ENCODE peak calls at places on chromosome 1, in seven cellular contexts. P, B, U, Y, M, Q and G are unnamed samples.

GRCh38 chr1:178330153-178330552 is 166.6 kb downstream of the CLEC20A start:
- DNase-seq in P (no peak), M (no peak), Y (no peak), Q (no peak), B (no peak), U (no peak), G (no peak)

GRCh38 chr1:47710075-47711071 is 272.5 kb downstream of the FOXD2 start:
- DNase-seq in Q (peak; percentile 44), U (peak; percentile 35), P (peak; percentile 61), B (peak; percentile 80), M (peak; percentile 85), Y (no peak), G (peak; percentile 42)

GRCh38 chr1:177118901-177119300 is 45.6 kb downstream of the ASTN1 start:
- DNase-seq in B (no peak), Y (no peak), U (no peak), P (no peak), M (no peak), Q (no peak), G (no peak)

GRCh38 chr1:117237701-117238413 is 27.1 kb upstream of the VTCN1 start:
- DNase-seq in U (no peak), M (no peak), Y (no peak), Q (no peak), P (peak; percentile 26), B (no peak), G (no peak)

GRCh38 chr1:156444407-156445001 is 56.1 kb downstream of the MEF2D start:
- DNase-seq in P (peak; percentile 35), Q (peak; percentile 24), Y (no peak), B (no peak), M (no peak), U (no peak), G (no peak)

GRCh38 chr1:30316056-30316455 is 407.3 kb downstream of the MATN1 start:
- DNase-seq in B (no peak), Q (no peak), M (no peak), P (no peak), Y (no peak), U (no peak), G (no peak)

GRCh38 chr1:34696230-34696629 is 58.6 kb upstream of the GJB5 start:
- DNase-seq in Y (no peak), U (no peak), P (no peak), B (no peak), Q (no peak), M (no peak), G (no peak)

GRCh38 chr1:83931658-83932253 is 67.2 kb downstream of the TTLL7 start:
- DNase-seq in Y (no peak), U (no peak), Q (peak; percentile 34), P (peak; percentile 74), M (no peak), B (no peak), G (peak; percentile 62)

GRCh38 chr1:22971161-22972062 is 1.3 kb downstream of the LACTBL1 start:
- DNase-seq in U (no peak), Y (no peak), P (peak; percentile 23), M (no peak), Q (no peak), B (no peak), G (no peak)

GRCh38 chr1:88058205-88058604 is 625.9 kb upstream of the PKN2 start:
- DNase-seq in Y (no peak), U (no peak), Q (no peak), P (no peak), B (no peak), M (no peak), G (no peak)

GRCh38 chr1:203448521-203449061 is 27.0 kb upstream of the PRELP start:
- DNase-seq in Q (no peak), U (no peak), M (no peak), B (no peak), P (no peak), Y (no peak), G (no peak)

GRCh38 chr1:163875927-163876320 is 554.2 kb downstream of the NUF2 start:
- DNase-seq in U (no peak), B (no peak), P (peak; percentile 69), Q (no peak), Y (no peak), M (no peak), G (no peak)

GRCh38 chr1:1842360-1843146 is 48.3 kb downstream of the GNB1 start:
- DNase-seq in P (no peak), M (peak; percentile 47), B (no peak), U (no peak), Y (no peak), Q (no peak), G (no peak)

GRCh38 chr1:209800984-209801834 is 4.7 kb downstream of the IRF6 start:
- DNase-seq in U (no peak), Q (no peak), Y (no peak), B (no peak), M (no peak), P (peak; percentile 27), G (peak; percentile 13)

GRCh38 chr1:201137579-201138310 is 10.8 kb upstream of the ASCL5 start:
- DNase-seq in U (no peak), B (no peak), Q (peak; percentile 84), Y (no peak), M (peak; percentile 47), P (peak; percentile 81), G (peak; percentile 93)

GRCh38 chr1:113226118-113226517 is 153.1 kb downstream of the LRIG2 start:
- DNase-seq in B (no peak), Q (no peak), U (no peak), P (peak; percentile 61), M (peak; percentile 44), Y (peak; percentile 27), G (peak; percentile 31)

GRCh38 chr1:51936531-51936930 is 54.0 kb downstream of the RAB3B start:
- DNase-seq in Y (no peak), P (no peak), U (no peak), Q (peak; percentile 15), M (no peak), B (no peak), G (no peak)

GRCh38 chr1:161258439-161259386 is at the start of gene PCP4L1:
- DNase-seq in M (peak; percentile 37), B (peak; percentile 68), Q (peak; percentile 48), Y (no peak), U (no peak), P (peak; percentile 58), G (peak; percentile 37)

GRCh38 chr1:32336963-32337675 is 1.1 kb upstream of the MARCKSL1 start:
- DNase-seq in Q (no peak), B (peak; percentile 84), M (peak; percentile 57), P (peak; percentile 68), U (no peak), Y (peak; percentile 76), G (no peak)

GRCh38 chr1:24544239-24544638 is 11.6 kb upstream of the NCMAP start:
- DNase-seq in U (no peak), Q (no peak), M (no peak), B (no peak), Y (no peak), P (no peak), G (no peak)

GRCh38 chr1:24551290-24551859 is 4.5 kb upstream of the NCMAP start:
- DNase-seq in Y (no peak), Q (no peak), B (no peak), U (no peak), P (no peak), M (peak; percentile 44), G (no peak)

GRCh38 chr1:24545673-24546072 is 10.2 kb upstream of the NCMAP start:
- DNase-seq in M (no peak), Y (no peak), P (no peak), B (no peak), Q (no peak), U (no peak), G (no peak)

GRCh38 chr1:24547195-24547594 is 8.7 kb upstream of the NCMAP start:
- DNase-seq in B (no peak), Y (no peak), U (no peak), P (no peak), Q (no peak), M (no peak), G (no peak)

GRCh38 chr1:24548070-24548469 is 7.8 kb upstream of the NCMAP start:
- DNase-seq in M (no peak), Q (no peak), U (no peak), Y (no peak), B (no peak), P (no peak), G (no peak)
- H3K4me3 ChIP-seq in M (no peak overlapping the region), Q (no peak overlapping the region), U (no peak overlapping the region), Y (no peak overlapping the region), B (no peak overlapping the region), P (no peak overlapping the region), G (no peak overlapping the region)

GRCh38 chr1:223312705-223313414 is 51.1 kb downstream of the SUSD4 start:
- DNase-seq in M (no peak), Y (no peak), P (no peak), U (no peak), Q (no peak), B (no peak), G (no peak)
- TF ChIP-seq CTCF in M (no peak), Y (no peak), P (no peak), U (no peak), Q (no peak), B (no peak), G (no peak)

GRCh38 chr1:21575351-21575942 is 66.2 kb downstream of the ALPL start:
- DNase-seq in Y (no peak), U (no peak), M (no peak), P (no peak), B (no peak), Q (no peak), G (no peak)

GRCh38 chr1:21573475-21573874 is 64.3 kb downstream of the ALPL start:
- DNase-seq in Y (no peak), P (no peak), M (no peak), U (no peak), B (no peak), Q (no peak), G (no peak)

GRCh38 chr1:21574464-21575151 is 65.4 kb downstream of the ALPL start:
- DNase-seq in Y (no peak), P (peak; percentile 76), B (peak; percentile 64), M (no peak), U (no peak), Q (peak; percentile 51), G (peak; percentile 85)

GRCh38 chr1:21572735-21573277 is 63.6 kb downstream of the ALPL start:
- DNase-seq in B (no peak), Q (no peak), U (no peak), Y (no peak), P (no peak), M (no peak), G (no peak)

GRCh38 chr1:21573971-21574458 is 64.8 kb downstream of the ALPL start:
- DNase-seq in M (peak; percentile 46), U (no peak), P (peak; percentile 87), Q (peak; percentile 70), Y (no peak), B (peak; percentile 79), G (peak; percentile 91)
- H3K4me3 ChIP-seq in M (no peak overlapping the region), U (no peak overlapping the region), P (no peak overlapping the region), Q (no peak overlapping the region), Y (no peak overlapping the region), B (no peak overlapping the region), G (no peak overlapping the region)

DNA sequence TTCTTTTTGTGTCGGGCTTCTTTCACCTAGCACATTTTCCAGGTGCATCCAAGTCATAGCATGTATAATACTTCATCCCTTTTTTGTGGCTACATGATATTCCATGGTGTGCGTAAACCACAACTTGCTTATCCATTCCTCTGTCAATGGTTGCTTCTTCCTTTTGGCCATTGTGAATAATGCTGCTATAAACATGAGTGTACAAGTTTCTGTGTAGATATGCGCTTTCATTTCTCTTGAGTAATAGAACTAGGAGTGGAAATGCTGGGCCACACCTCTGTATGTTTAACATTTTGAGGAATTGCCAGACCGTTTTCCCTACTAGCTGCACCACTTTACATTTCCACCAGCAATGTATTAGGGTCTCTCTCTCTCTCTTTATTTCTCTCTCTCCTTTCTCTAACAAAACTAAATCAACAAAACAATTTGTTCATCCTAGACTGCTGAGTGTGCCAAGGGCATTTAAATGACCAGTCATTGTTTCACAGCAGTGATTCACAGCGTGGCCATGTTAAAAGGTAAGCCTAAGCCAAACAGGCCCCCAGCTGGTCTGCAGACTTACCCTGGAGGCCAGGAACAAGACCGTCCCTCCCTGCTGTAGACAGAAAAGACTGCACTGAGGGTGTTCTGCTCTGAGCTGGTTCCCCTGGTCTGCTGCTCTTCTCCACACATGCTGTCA is 53.2 kb upstream of the LYST start:
- DNase-seq in M (no peak), Y (no peak), U (no peak), Q (peak; percentile 59), P (peak; percentile 84), B (no peak), G (peak; percentile 85)
- TF ChIP-seq CTCF in M (no peak), Y (no peak), U (no peak), Q (no peak), P (no peak), B (no peak), G (no peak)